ENCODE peak calls at places on chromosomes 16 and 17, in six cellular contexts. O, T, R, J, G and D are unnamed samples.

GRCh38 chr17:27296427-27296979 is 2.6 kb downstream of the WSB1 start:
- DNase-seq in O (no peak), T (peak; percentile 68), R (peak; percentile 75), J (peak; percentile 85), G (no peak), D (no peak)

GRCh38 chr16:69424935-69425784 is 741 bp downstream of the CYB5B start:
- DNase-seq in O (no peak), T (no peak), R (no peak), J (no peak), G (no peak), D (no peak)

GRCh38 chr17:57478433-57478832 is 222.1 kb downstream of the MSI2 start:
- DNase-seq in O (no peak), T (no peak), R (peak; percentile 96), J (no peak), G (peak; percentile 72), D (no peak)

GRCh38 chr17:74153821-74154430 is 49.6 kb upstream of the RPL38 start:
- DNase-seq in O (no peak), T (no peak), R (no peak), J (no peak), G (no peak), D (no peak)

GRCh38 chr17:60819447-60820130 is 141.9 kb downstream of the BCAS3 start:
- DNase-seq in O (no peak), T (no peak), R (no peak), J (no peak), G (no peak), D (no peak)

GRCh38 chr17:3575506-3575905 is 17.9 kb upstream of the TRPV3 start:
- DNase-seq in O (no peak), T (peak; percentile 96), R (peak; percentile 41), J (peak; percentile 76), G (no peak), D (no peak)

GRCh38 chr16:72024862-72025382 is 16.4 kb downstream of the DHODH start:
- DNase-seq in O (no peak), T (no peak), R (no peak), J (peak; percentile 4), G (no peak), D (no peak)

GRCh38 chr17:6666557-6666956 is 15.0 kb downstream of the C17orf100 start:
- DNase-seq in O (no peak), T (peak; percentile 76), R (no peak), J (no peak), G (no peak), D (no peak)

GRCh38 chr17:40209404-40210093 is 9.6 kb upstream of the WIPF2 start:
- DNase-seq in O (no peak), T (no peak), R (peak; percentile 81), J (peak; percentile 54), G (no peak), D (no peak)

GRCh38 chr17:67503184-67503583 is 126.1 kb downstream of the PITPNC1 start:
- DNase-seq in O (no peak), T (peak; percentile 74), R (peak; percentile 54), J (peak; percentile 53), G (no peak), D (no peak)

GRCh38 chr17:1110844-1111598 is 68.8 kb downstream of the ABR start:
- DNase-seq in O (no peak), T (peak; percentile 83), R (peak; percentile 89), J (peak; percentile 91), G (no peak), D (peak; percentile 85)

GRCh38 chr16:26710475-26710874 is 356.3 kb upstream of the C16orf82 start:
- DNase-seq in O (no peak), T (no peak), R (no peak), J (no peak), G (no peak), D (no peak)
- TF ChIP-seq CTCF in O (no peak), T (no peak), R (no peak), J (no peak), G (no peak), D (no peak)

DNA sequence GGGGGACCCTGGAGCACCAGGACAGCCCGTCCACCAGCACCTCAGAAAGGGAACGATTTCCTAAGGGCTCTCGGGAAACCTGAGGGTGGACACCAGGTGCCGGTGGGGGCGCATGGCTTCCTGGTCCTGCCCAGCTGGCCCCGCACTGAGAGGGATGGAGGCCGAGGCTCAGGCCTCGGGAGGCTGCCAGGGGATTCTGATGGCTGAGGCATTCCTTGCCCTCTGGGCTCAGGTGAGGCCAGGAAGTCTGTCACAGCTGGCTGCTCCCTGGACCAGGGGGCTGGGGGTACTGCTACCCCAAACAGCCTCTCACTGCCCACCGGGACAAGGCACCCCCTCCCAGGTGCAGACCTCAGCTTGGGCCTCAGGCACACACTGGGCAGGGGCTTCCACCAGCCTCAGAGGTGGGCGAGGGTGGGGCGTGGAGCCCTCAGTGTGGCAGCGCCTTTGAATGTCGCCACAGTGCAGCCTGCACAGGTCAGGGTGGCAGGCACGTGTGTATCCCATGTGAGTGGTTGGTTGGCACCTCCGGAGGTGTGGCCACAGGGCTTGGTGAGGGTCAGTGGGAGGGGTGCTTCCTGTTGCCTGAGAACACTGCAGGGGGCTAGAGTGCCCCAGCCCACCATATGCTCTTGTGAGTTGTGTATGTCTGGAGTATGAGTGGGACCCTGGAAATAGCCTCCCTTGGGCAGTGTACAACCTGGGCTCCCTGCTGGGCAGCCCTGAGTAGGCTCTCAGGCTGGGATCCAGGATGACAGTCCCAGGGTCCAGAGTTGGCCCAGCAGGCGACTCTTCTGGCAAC is 3.9 kb upstream of the FSCN2 start:
- DNase-seq in O (no peak), T (no peak), R (no peak), J (no peak), G (no peak), D (no peak)
- H3K27me3 ChIP-seq in O (no peaks in the 10 kb centered on the region), T (peaks cover 9% of the 10 kb centered on the region), R (peaks cover 4% of the 10 kb centered on the region), J (peaks cover 9% of the 10 kb centered on the region), G (peaks cover 3% of the 10 kb centered on the region), D (peaks cover 29% of the 10 kb centered on the region)

DNA sequence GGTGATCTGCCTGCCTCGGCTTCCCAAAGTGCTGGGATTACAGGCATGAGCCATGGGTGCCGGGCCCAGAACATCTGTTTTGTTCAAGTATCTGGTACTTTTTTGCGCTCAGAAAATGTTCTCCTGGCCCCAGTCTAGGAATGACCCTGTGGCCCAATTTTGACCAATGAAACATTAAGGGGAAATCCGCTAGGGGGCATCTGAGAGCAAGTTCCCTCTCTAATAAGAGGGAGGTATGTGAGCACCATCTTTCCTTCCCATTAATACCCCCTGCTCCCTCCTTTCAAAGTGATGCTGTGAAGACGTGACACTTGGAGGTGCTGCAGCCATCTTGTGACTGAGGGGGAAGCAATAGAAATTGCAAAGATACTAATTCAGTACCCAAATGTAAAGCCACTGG is 16.5 kb upstream of the CLEC3A start:
- DNase-seq in O (no peak), T (no peak), R (no peak), J (no peak), G (no peak), D (no peak)
- TF ChIP-seq CTCF in O (peak; percentile 57), T (no peak), R (peak; percentile 24), J (peak; percentile 13), G (no peak), D (no peak)

DNA sequence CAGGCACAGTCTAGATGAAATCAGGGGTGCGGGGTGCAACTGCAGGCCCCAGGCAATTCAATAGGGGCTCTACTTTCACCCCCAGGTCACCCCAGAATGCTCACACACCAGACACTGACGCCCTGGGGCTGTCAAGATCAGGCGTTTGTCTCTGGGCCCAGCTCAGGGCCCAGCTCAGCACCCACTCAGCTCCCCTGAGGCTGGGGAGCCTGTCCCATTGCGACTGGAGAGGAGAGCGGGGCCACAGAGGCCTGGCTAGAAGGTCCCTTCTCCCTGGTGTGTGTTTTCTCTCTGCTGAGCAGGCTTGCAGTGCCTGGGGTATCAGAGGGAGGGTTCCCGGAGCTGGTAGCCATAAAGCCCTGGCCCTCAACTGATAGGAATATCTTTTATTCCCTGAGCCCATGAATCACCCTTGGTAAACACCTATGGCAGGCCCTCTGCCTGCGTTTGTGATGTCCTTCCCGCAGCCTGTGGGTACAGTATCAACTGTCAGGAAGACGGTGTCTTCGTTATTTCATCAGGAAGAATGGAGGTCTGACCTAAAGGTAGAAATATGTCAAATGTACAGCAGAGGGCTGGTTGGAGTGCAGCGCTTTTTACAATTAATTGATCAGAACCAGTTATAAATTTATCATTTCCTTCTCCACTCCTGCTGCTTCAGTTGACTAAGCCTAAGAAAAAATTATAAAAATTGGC is 1.6 kb downstream of the HBA1 start:
- DNase-seq in O (no peak), T (no peak), R (no peak), J (no peak), G (no peak), D (no peak)
- H3K27me3 ChIP-seq in O (peaks cover 2% of the 10 kb centered on the region), T (peaks cover 19% of the 10 kb centered on the region), R (peaks cover 32% of the 10 kb centered on the region), J (peaks cover 40% of the 10 kb centered on the region), G (peaks cover 2% of the 10 kb centered on the region), D (peaks cover 55% of the 10 kb centered on the region)

DNA sequence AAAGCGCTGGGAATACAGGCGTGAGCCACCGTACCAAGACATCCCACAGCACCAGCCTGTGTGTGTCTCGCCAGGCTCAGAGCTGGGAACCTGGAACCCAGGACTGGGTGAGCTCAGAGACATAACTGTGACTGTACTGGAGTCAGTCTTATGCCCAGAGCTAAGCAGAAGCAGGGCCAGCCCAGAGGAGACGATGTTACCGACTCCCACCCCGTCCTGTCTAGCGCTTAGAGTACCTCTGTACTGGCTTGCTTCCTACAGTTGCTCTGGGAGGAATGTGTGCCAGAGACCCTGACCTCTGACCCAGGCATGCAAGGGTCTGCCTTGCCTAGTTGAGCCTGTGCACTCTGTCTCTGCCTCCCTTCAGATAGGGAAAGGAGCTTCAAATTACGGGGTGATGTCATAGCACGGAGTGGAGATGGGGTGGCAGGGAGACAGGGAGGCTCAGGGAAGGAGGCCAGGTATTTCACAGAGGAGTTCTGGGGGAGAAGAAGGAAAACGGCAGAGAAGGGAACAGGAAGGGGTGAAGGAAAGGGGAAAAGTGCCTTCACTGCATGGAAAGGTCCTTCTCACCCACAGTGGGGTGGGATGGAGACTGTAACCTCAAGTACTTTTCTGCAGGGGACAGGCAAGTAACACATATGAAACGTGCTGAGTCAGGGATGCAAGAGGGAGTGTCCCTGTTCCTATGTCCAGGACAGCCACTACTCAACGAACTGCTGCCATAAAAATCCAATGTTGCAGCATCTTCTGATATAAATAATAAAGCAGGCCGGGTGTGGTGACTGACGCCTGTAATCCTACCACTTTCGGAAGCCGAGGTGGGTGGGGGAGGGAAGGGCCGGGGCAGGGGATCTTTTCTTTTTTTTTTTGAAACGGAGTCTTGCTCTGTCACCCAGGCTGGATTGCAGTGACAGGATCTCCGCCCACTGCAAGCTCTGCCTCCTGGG is 5.8 kb upstream of the ARMC5 start:
- DNase-seq in O (no peak), T (peak; percentile 74), R (peak; percentile 49), J (peak; percentile 36), G (peak; percentile 89), D (no peak)
- TF ChIP-seq CTCF in O (no peak), T (no peak), R (no peak), J (no peak), G (no peak), D (no peak)

GRCh38 chr16:67169642-67170167 is 633 bp upstream of the NOL3 start:
- DNase-seq in O (no peak), T (no peak), R (peak; percentile 17), J (no peak), G (peak; percentile 77), D (no peak)
- H3K27me3 ChIP-seq in O (no peaks in the 10 kb centered on the region), T (peaks cover 13% of the 10 kb centered on the region), R (no peaks in the 10 kb centered on the region), J (peaks cover 15% of the 10 kb centered on the region), G (no peaks in the 10 kb centered on the region), D (peaks cover 30% of the 10 kb centered on the region)

DNA sequence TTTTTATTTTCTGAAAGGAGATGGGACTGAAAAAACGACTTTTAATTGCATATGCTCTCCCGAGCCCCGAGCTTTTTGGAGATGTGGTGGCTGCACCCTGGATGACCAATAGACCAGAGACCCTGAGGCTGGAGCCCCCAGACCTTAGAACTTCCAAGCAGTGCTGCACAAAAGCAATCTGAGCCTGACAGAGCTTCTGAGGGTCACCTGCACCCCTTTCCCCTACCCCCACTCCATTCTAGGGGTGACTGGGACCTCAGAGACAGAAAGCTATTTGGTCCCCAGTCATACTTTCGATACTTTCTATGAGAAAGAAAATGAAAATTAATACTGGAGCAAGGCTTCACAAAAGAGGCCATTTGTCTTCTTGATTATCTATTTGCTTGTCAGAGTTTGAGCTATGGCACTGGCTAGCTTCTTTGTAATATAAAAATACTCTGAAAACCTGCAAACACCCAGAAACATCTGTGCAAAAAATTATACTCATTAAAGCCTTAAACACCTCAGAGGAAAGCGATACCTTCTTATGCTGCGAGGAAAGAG is 3.6 kb downstream of the HOXB4 start:
- DNase-seq in O (no peak), T (no peak), R (no peak), J (no peak), G (no peak), D (no peak)
- TF ChIP-seq CTCF in O (no peak), T (no peak), R (no peak), J (no peak), G (no peak), D (no peak)